ENCODE peak calls at places on chromosomes 12 and 14, in five cellular contexts. One of them, this sample, is unnamed.

GRCh38 chr14:40581264-40581663 is 1025.4 kb upstream of the LRFN5 start:
- DNase-seq in tibial nerve: no peak
- DNase-seq in GM12878: no peak
- DNase-seq in A549: no peak
- DNase-seq in K562: no peak
- DNase-seq in this sample: no peak

GRCh38 chr12:78559441-78559840 is 305.1 kb upstream of the SYT1 start:
- DNase-seq in K562: no peak
- DNase-seq in GM12878: no peak
- DNase-seq in tibial nerve: no peak
- DNase-seq in A549: no peak
- DNase-seq in this sample: no peak

GRCh38 chr12:14454098-14454907 is 88.8 kb downstream of the ATF7IP start:
- DNase-seq in K562: peak; percentile 50
- DNase-seq in tibial nerve: no peak
- DNase-seq in GM12878: peak; percentile 30
- DNase-seq in A549: peak; percentile 17
- DNase-seq in this sample: no peak

GRCh38 chr14:55097894-55098560 is 31.0 kb upstream of the LGALS3 start:
- DNase-seq in tibial nerve: peak; percentile 72
- DNase-seq in GM12878: peak; percentile 99
- DNase-seq in A549: no peak
- DNase-seq in K562: no peak
- DNase-seq in this sample: peak; percentile 71

GRCh38 chr12:113850309-113851056 is 115.6 kb downstream of the RBM19 start:
- DNase-seq in K562: no peak
- DNase-seq in GM12878: no peak
- DNase-seq in A549: no peak
- DNase-seq in tibial nerve: no peak
- DNase-seq in this sample: peak; percentile 18

GRCh38 chr12:52205584-52206308 is 13.9 kb upstream of the KRT80 start:
- DNase-seq in tibial nerve: no peak
- DNase-seq in A549: no peak
- DNase-seq in GM12878: no peak
- DNase-seq in K562: no peak
- DNase-seq in this sample: no peak

GRCh38 chr14:100840751-100841444 is 15.0 kb downstream of the MEG3 start:
- DNase-seq in tibial nerve: no peak
- DNase-seq in K562: no peak
- DNase-seq in A549: no peak
- DNase-seq in GM12878: no peak
- DNase-seq in this sample: no peak

GRCh38 chr12:6764011-6764828 is 1.9 kb upstream of the PTMS start:
- DNase-seq in GM12878: peak; percentile 98
- DNase-seq in tibial nerve: peak; percentile 90
- DNase-seq in K562: peak; percentile 93
- DNase-seq in A549: peak; percentile 100
- DNase-seq in this sample: peak; percentile 89

GRCh38 chr14:39175445-39176262 is 600 bp downstream of the PNN start:
- DNase-seq in A549: peak; percentile 38
- DNase-seq in K562: peak; percentile 47
- DNase-seq in tibial nerve: no peak
- DNase-seq in GM12878: no peak
- DNase-seq in this sample: no peak

GRCh38 chr12:25518512-25518911 is 34.6 kb downstream of the LMNTD1 start:
- DNase-seq in K562: no peak
- DNase-seq in A549: no peak
- DNase-seq in tibial nerve: no peak
- DNase-seq in GM12878: peak; percentile 7
- DNase-seq in this sample: no peak

GRCh38 chr14:84477996-84478395 is 1051.9 kb upstream of the FLRT2 start:
- DNase-seq in K562: no peak
- DNase-seq in tibial nerve: no peak
- DNase-seq in A549: no peak
- DNase-seq in GM12878: no peak
- DNase-seq in this sample: no peak

GRCh38 chr14:50943943-50944646 is at the start of gene PYGL:
- DNase-seq in GM12878: no peak
- DNase-seq in K562: peak; percentile 71
- DNase-seq in A549: peak; percentile 65
- DNase-seq in tibial nerve: peak; percentile 47
- DNase-seq in this sample: peak; percentile 78

GRCh38 chr12:31922341-31923062 is 36.7 kb upstream of the RESF1 start:
- DNase-seq in K562: no peak
- DNase-seq in A549: no peak
- DNase-seq in tibial nerve: no peak
- DNase-seq in GM12878: no peak
- DNase-seq in this sample: no peak

GRCh38 chr12:89163918-89164317 is 188.4 kb downstream of the DUSP6 start:
- DNase-seq in tibial nerve: no peak
- DNase-seq in K562: no peak
- DNase-seq in GM12878: no peak
- DNase-seq in A549: no peak
- DNase-seq in this sample: no peak

GRCh38 chr12:75550401-75550851 is 39.0 kb upstream of the KRR1 start:
- DNase-seq in tibial nerve: no peak
- DNase-seq in K562: no peak
- DNase-seq in A549: no peak
- DNase-seq in GM12878: no peak
- DNase-seq in this sample: no peak

GRCh38 chr14:24194186-24194872 is 912 bp downstream of the TM9SF1 start:
- DNase-seq in GM12878: no peak
- DNase-seq in tibial nerve: no peak
- DNase-seq in K562: no peak
- DNase-seq in A549: no peak
- DNase-seq in this sample: no peak

GRCh38 chr14:24194873-24195185 is 412 bp downstream of the TM9SF1 start:
- DNase-seq in tibial nerve: no peak
- DNase-seq in GM12878: no peak
- DNase-seq in K562: no peak
- DNase-seq in A549: peak; percentile 21
- DNase-seq in this sample: no peak

GRCh38 chr14:24196071-24197061 is 1.1 kb upstream of the TM9SF1 start:
- DNase-seq in A549: no peak
- DNase-seq in GM12878: peak; percentile 36
- DNase-seq in tibial nerve: no peak
- DNase-seq in K562: peak; percentile 50
- DNase-seq in this sample: no peak

GRCh38 chr14:24197066-24197465 is 1.8 kb upstream of the TM9SF1 start:
- DNase-seq in GM12878: no peak
- DNase-seq in K562: peak; percentile 50
- DNase-seq in tibial nerve: no peak
- DNase-seq in A549: no peak
- DNase-seq in this sample: no peak

DNA sequence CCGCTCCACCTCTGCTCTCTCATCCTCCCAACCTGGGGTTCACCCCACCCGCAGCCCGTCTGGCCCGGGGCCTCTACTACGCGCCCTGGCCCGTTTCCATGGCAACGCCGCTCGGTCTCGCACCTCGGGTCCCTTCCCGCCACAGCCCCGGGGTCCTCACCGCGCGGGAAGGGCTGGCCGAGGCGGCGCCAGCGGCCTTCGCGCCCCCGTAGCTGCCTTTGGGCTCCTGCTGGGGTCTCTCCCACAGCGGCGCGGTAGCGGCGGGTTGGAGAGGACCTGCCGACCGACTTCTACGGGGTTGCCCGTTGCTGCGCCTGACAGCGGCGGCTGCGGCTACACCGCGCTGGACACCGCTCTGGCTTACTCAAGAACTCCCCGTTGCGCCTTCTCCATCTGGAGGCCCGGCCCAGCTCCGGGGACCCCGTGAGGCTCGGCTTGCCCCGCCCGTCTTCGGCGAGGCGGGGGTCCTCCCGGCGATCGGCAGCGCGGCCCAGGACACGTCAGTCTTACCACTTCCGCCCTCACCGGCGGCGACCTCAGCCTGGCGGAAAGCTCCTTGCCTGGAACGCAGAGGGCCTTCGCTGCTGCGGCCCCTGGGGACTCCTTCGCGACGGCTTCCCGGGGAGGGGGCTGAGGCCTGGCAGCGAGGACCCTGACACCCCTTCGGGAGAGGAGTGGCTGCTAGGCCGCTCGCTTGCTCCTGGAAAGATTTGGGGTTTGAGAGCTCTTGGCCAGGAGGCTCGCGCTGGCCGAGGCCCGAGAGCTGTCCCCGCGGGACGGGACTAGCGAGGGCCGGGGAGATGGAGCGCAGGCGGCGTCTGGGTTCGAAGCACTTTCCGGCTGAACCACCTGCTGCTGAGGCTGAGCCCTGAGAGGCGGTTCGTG is at the start of gene TM9SF1:
- DNase-seq in K562: peak; percentile 89
- DNase-seq in A549: peak; percentile 79
- DNase-seq in tibial nerve: peak; percentile 77
- DNase-seq in GM12878: peak; percentile 52
- DNase-seq in this sample: peak; percentile 90
- TF ChIP-seq POLR2A in K562: peak; percentile 80
- TF ChIP-seq POLR2A in A549: peak; percentile 78
- TF ChIP-seq POLR2A in tibial nerve: no peak
- TF ChIP-seq POLR2A in GM12878: peak; percentile 95
- TF ChIP-seq POLR2A in this sample: peak; percentile 83

DNA sequence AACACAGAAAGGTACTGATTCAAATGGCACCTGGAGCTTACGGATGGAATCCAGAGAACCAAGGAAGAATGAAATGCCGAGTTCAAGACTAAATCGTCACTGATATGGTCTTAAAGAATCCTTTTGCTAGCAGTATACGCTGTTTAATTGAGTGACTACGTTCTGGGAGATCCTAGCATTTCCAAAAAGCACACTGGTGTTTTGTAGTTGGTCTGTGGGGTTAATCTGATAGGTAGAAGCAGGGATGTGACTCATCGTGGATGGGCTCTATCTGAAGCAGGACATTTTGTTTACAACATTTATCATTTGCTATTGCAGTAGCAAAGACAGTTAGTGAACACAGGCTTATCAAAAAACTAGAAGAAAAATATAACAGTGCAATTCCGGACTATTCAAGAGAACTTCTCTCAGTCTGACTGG is 169.2 kb upstream of the HMGA2 start:
- DNase-seq in tibial nerve: no peak
- DNase-seq in K562: peak; percentile 74
- DNase-seq in GM12878: no peak
- DNase-seq in A549: no peak
- DNase-seq in this sample: no peak
- H3K4me1 ChIP-seq in tibial nerve: no peaks in the 10 kb centered on the region
- H3K4me1 ChIP-seq in K562: peaks cover 38% of the 10 kb centered on the region
- H3K4me1 ChIP-seq in GM12878: no peaks in the 10 kb centered on the region
- H3K4me1 ChIP-seq in A549: peaks cover 28% of the 10 kb centered on the region
- H3K4me1 ChIP-seq in this sample: no peaks in the 10 kb centered on the region

DNA sequence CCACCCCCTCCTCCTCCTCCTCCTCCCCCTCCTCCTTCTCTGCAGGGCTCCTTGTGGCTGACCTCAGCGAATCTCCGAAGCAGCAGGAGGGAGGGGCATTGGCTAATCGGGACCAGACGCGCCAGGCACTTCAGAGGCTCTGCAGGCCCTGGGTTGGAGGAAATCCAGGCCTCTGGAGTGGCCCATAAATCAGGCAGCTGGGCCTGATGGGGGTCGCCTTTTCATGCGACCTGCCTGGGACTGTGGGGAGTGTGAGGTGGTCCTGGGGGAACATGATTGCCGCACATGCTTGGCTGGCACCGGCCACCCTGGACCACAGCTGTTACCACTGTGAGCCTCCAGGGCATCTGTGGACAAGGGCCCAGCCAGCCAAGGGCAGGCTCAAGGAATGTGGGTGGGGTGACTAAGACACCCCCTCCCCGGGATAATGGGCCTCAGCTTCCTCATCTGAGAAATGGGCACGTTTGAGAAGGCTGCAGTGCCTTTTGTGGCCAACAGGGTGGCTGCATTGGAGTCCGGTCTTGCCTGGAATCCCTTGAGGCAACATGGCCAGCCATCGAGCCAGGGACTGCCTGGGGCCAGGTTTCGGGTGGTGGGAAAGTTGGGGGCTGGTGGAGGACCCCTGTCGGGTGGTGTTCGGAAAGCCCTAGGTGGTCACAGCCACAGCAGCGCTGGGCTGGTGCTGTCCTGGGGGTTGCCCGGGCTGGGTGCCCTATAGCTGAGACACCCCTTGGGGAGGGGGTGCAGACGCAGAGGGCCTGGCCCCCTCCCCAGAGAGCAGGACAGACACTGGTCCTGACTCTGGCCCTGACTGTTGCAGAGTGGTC is 12.0 kb downstream of the KIF26A start:
- DNase-seq in GM12878: no peak
- DNase-seq in K562: no peak
- DNase-seq in tibial nerve: no peak
- DNase-seq in A549: no peak
- DNase-seq in this sample: no peak
- TF ChIP-seq EP300 in GM12878: no peak
- TF ChIP-seq EP300 in K562: no peak
- TF ChIP-seq EP300 in tibial nerve: no peak
- TF ChIP-seq EP300 in A549: no peak
- TF ChIP-seq EP300 in this sample: no peak

GRCh38 chr12:88142610-88142991 is 494 bp downstream of the TMTC3 start:
- DNase-seq in A549: no peak
- DNase-seq in GM12878: no peak
- DNase-seq in tibial nerve: peak; percentile 21
- DNase-seq in K562: no peak
- DNase-seq in this sample: peak; percentile 30

GRCh38 chr12:88141425-88141773 is 489 bp downstream of the CEP290 start:
- DNase-seq in tibial nerve: no peak
- DNase-seq in GM12878: no peak
- DNase-seq in A549: no peak
- DNase-seq in K562: no peak
- DNase-seq in this sample: no peak

GRCh38 chr12:88144037-88144436 is 1.9 kb downstream of the TMTC3 start:
- DNase-seq in K562: no peak
- DNase-seq in tibial nerve: no peak
- DNase-seq in A549: no peak
- DNase-seq in GM12878: no peak
- DNase-seq in this sample: no peak

GRCh38 chr12:88144546-88145468 is 2.7 kb downstream of the TMTC3 start:
- DNase-seq in tibial nerve: no peak
- DNase-seq in GM12878: no peak
- DNase-seq in K562: no peak
- DNase-seq in A549: no peak
- DNase-seq in this sample: no peak

GRCh38 chr12:88141774-88142609 is at the start of the genes CEP290 and TMTC3:
- DNase-seq in A549: peak; percentile 90
- DNase-seq in K562: peak; percentile 98
- DNase-seq in tibial nerve: peak; percentile 95
- DNase-seq in GM12878: peak; percentile 97
- DNase-seq in this sample: peak; percentile 96
- TF ChIP-seq POLR2A in A549: peak; percentile 73
- TF ChIP-seq POLR2A in K562: peak; percentile 75
- TF ChIP-seq POLR2A in tibial nerve: peak; percentile 19
- TF ChIP-seq POLR2A in GM12878: peak; percentile 84
- TF ChIP-seq POLR2A in this sample: peak; percentile 71

GRCh38 chr14:68945190-68945584 is 33.9 kb downstream of the ACTN1 start:
- DNase-seq in K562: no peak
- DNase-seq in tibial nerve: no peak
- DNase-seq in GM12878: no peak
- DNase-seq in A549: no peak
- DNase-seq in this sample: no peak
- H3K4me1 ChIP-seq in K562: peaks cover 6% of the 10 kb centered on the region
- H3K4me1 ChIP-seq in tibial nerve: peaks cover 32% of the 10 kb centered on the region
- H3K4me1 ChIP-seq in GM12878: peaks cover 8% of the 10 kb centered on the region
- H3K4me1 ChIP-seq in A549: peaks cover 100% of the 10 kb centered on the region
- H3K4me1 ChIP-seq in this sample: peaks cover 98% of the 10 kb centered on the region

This sample was measured in transverse colon.